ENCODE peak calls at places on chromosomes 13 and 19, in nine cellular contexts. B, E, S, T, A, M, O, P and C are unnamed samples.

GRCh38 chr13:77316430-77316829 is 10.5 kb downstream of the MYCBP2 start:
- DNase-seq in P (no peak), B (no peak), O (no peak), M (no peak), E (no peak), S (no peak), T (no peak), A (no peak), C (no peak)

GRCh38 chr13:46575843-46576242 is 22.9 kb downstream of the LRCH1 start:
- DNase-seq in A (peak; percentile 97), S (no peak), O (no peak), M (no peak), P (no peak), B (no peak), E (no peak), T (no peak), C (no peak)

GRCh38 chr13:29743229-29743786 is 107.1 kb downstream of the UBL3 start:
- DNase-seq in P (peak; percentile 80), B (no peak), A (peak; percentile 76), M (no peak), E (peak; percentile 26), O (no peak), S (no peak), T (no peak), C (no peak)

GRCh38 chr19:55695511-55696290 is 20.7 kb downstream of the EPN1 start:
- DNase-seq in M (peak; percentile 24), B (no peak), O (no peak), P (no peak), T (no peak), A (no peak), S (no peak), E (no peak), C (no peak)

GRCh38 chr13:113178070-113178895 is 19.8 kb downstream of the PROZ start:
- DNase-seq in T (no peak), B (no peak), S (no peak), A (peak; percentile 98), M (no peak), P (no peak), O (no peak), E (no peak), C (no peak)

GRCh38 chr13:32426981-32427851 is 714 bp downstream of the N4BP2L1 start:
- DNase-seq in T (peak; percentile 69), M (peak; percentile 91), P (peak; percentile 79), O (peak; percentile 69), B (peak; percentile 41), E (peak; percentile 56), A (peak; percentile 35), S (peak; percentile 57), C (peak; percentile 41)

GRCh38 chr19:4123615-4124568 is at the start of gene MAP2K2:
- DNase-seq in P (peak; percentile 98), O (peak; percentile 98), M (peak; percentile 98), E (peak; percentile 96), B (peak; percentile 91), S (peak; percentile 96), A (peak; percentile 77), T (peak; percentile 96), C (peak; percentile 97)

GRCh38 chr13:98405107-98405571 is 171.8 kb downstream of the STK24 start:
- DNase-seq in O (no peak), B (no peak), E (no peak), S (no peak), P (no peak), M (no peak), T (no peak), A (peak; percentile 14), C (no peak)

GRCh38 chr19:47693489-47693888 is 19.7 kb upstream of the EHD2 start:
- DNase-seq in M (no peak), T (no peak), B (no peak), A (no peak), S (no peak), P (peak; percentile 23), O (no peak), E (no peak), C (no peak)

GRCh38 chr19:16070366-16070990 is 5.8 kb upstream of the TPM4 start:
- DNase-seq in M (peak; percentile 96), B (peak; percentile 67), A (no peak), T (peak; percentile 63), E (peak; percentile 96), O (peak; percentile 94), S (peak; percentile 92), P (peak; percentile 67), C (peak; percentile 62)

GRCh38 chr19:16829822-16830289 is 658 bp downstream of the SIN3B start:
- DNase-seq in M (no peak), S (no peak), O (peak; percentile 42), P (no peak), T (no peak), A (no peak), E (no peak), B (no peak), C (no peak)

GRCh38 chr13:99307648-99308339 is 595 bp upstream of the GPR183 start:
- DNase-seq in A (peak; percentile 90), E (peak; percentile 41), M (no peak), P (no peak), O (no peak), T (peak; percentile 50), B (no peak), S (no peak), C (no peak)

GRCh38 chr19:49889687-49890348 is 6.9 kb downstream of the IL4I1 start:
- DNase-seq in A (peak; percentile 67), T (peak; percentile 63), E (peak; percentile 71), S (peak; percentile 77), O (peak; percentile 81), M (peak; percentile 92), P (peak; percentile 91), B (peak; percentile 62), C (peak; percentile 62)

GRCh38 chr19:54125713-54126112 is 10.2 kb downstream of the PRPF31 start:
- DNase-seq in S (no peak), O (no peak), A (no peak), B (no peak), P (no peak), M (no peak), E (no peak), T (no peak), C (no peak)

GRCh38 chr13:67372868-67373464 is 142.8 kb upstream of the PCDH9 start:
- DNase-seq in O (no peak), P (no peak), S (no peak), B (no peak), A (no peak), E (no peak), M (no peak), T (no peak), C (no peak)

GRCh38 chr19:49801966-49802661 is 11.0 kb downstream of the FUZ start:
- DNase-seq in B (no peak), O (peak; percentile 77), P (peak; percentile 96), T (peak; percentile 83), E (peak; percentile 76), M (no peak), A (peak; percentile 84), S (peak; percentile 69), C (no peak)

GRCh38 chr19:48507911-48508439 is 3.7 kb downstream of the LMTK3 start:
- DNase-seq in E (no peak), A (no peak), O (no peak), S (no peak), M (no peak), B (no peak), T (no peak), P (no peak), C (no peak)

GRCh38 chr19:907183-907853 is 5.7 kb downstream of the R3HDM4 start:
- DNase-seq in P (peak; percentile 52), B (no peak), A (no peak), E (no peak), T (no peak), O (no peak), M (peak; percentile 93), S (no peak), C (no peak)

GRCh38 chr19:52410276-52410675 is 12.6 kb downstream of the ZNF528 start:
- DNase-seq in O (no peak), S (no peak), B (no peak), P (no peak), M (no peak), T (no peak), E (no peak), A (no peak), C (no peak)
- H3K9me3 ChIP-seq in O (peaks cover 86% of the 10 kb centered on the region), S (peaks cover 71% of the 10 kb centered on the region), B (peaks cover 51% of the 10 kb centered on the region), P (peaks cover 63% of the 10 kb centered on the region), M (peaks cover 100% of the 10 kb centered on the region), T (peaks cover 46% of the 10 kb centered on the region), E (peaks cover 62% of the 10 kb centered on the region), A (no peaks in the 10 kb centered on the region), C (peaks cover 28% of the 10 kb centered on the region)

DNA sequence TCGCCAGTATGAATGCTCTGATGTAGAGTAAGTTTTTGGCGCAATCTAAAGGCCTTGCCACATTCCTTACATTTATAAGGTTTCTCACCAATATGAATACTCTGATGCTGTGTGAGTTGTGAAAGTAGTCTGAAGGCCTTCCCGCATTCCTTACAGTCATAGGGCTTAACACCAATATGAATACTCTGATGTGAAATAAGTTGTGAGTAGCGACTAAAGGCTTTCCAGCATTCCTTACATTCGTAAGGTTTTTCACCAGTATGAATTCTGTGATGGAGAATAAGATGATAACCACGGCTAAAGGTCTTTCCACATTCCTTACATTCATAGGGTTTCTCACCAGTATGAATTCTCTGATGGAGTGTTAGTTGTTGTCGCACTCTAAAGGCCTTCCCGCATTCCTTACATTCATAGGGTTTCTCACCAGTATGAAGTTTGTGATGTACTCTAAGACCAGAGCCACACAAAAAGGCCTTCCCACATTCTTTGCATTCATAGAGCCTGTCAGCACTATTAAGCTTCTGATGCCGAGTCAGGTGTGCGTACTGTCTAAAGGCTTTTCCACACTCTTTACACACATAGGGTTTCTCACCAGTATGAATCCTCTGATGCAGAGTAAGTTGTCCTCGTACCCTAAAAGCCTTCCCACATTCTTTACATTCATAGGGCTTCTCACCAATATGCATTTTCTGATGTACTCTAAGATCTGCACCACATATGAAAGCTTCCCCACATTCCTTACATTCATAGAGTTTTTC is 14.1 kb upstream of the ZFP14 start:
- DNase-seq in O (no peak), S (no peak), B (no peak), E (no peak), M (no peak), P (no peak), A (no peak), T (no peak), C (no peak)
- H3K9me3 ChIP-seq in O (peaks cover 99% of the 10 kb centered on the region), S (peaks cover 80% of the 10 kb centered on the region), B (peaks cover 46% of the 10 kb centered on the region), E (peaks cover 83% of the 10 kb centered on the region), M (peaks cover 100% of the 10 kb centered on the region), P (peaks cover 95% of the 10 kb centered on the region), A (peaks cover 10% of the 10 kb centered on the region), T (peaks cover 48% of the 10 kb centered on the region), C (peaks cover 37% of the 10 kb centered on the region)

GRCh38 chr19:41703602-41704293 is 4.7 kb upstream of the CEACAM5 start:
- DNase-seq in O (peak; percentile 16), T (no peak), A (no peak), B (no peak), M (peak; percentile 47), E (peak; percentile 5), P (no peak), S (no peak), C (no peak)
- H3K9me3 ChIP-seq in O (no peaks in the 10 kb centered on the region), T (no peaks in the 10 kb centered on the region), A (no peaks in the 10 kb centered on the region), B (no peaks in the 10 kb centered on the region), M (no peaks in the 10 kb centered on the region), E (no peaks in the 10 kb centered on the region), P (no peaks in the 10 kb centered on the region), S (no peaks in the 10 kb centered on the region), C (no peaks in the 10 kb centered on the region)

DNA sequence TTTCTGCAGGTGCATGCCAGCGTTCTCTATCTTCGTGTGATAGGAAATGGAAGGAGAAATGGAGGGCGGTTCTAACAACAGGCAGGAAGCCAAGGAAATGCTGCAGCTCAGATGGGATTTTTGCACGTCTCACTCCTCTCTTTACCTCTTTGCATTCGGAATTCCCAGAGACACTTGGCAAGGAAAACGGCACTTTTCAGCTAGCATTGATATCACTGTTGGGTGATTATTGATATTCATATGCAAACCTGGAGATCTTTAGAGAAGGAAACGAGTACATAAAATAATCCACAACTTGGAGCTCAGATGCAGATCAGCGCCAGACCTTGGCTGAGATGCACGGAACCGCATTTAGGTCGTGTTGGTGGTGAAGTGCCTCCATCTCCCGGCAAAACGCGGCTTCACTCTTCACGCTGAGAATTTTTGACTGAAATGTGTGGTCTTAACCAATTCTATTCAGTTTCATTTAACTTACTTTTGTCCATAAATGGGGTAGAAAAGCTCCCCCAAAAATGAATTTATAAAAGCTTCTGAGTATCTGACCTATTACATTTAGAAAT is 77.2 kb upstream of the ARHGEF7 start:
- DNase-seq in M (no peak), O (no peak), T (no peak), S (no peak), B (no peak), A (no peak), P (no peak), E (no peak), C (no peak)
- H3K9me3 ChIP-seq in M (no peaks in the 10 kb centered on the region), O (no peaks in the 10 kb centered on the region), T (no peaks in the 10 kb centered on the region), S (no peaks in the 10 kb centered on the region), B (no peaks in the 10 kb centered on the region), A (no peaks in the 10 kb centered on the region), P (no peaks in the 10 kb centered on the region), E (no peaks in the 10 kb centered on the region), C (no peaks in the 10 kb centered on the region)